ENCODE peak calls at places on chromosomes 12 and 14, in five cellular contexts. One of them, this sample, is unnamed.
A peak's percentile ranks its signal among the peaks of the same experiment; 100 is the strongest.

GRCh38 chr14:20278414-20278813 is 27.3 kb downstream of the TTC5 start:
- DNase-seq in K562: peak; percentile 63
- DNase-seq in A549: no peak
- DNase-seq in GM12878: no peak
- DNase-seq in HepG2: no peak
- DNase-seq in this sample: no peak

GRCh38 chr12:29320295-29321090 is 60.5 kb downstream of the ERGIC2 start:
- DNase-seq in K562: no peak
- DNase-seq in A549: peak; percentile 2
- DNase-seq in GM12878: no peak
- DNase-seq in HepG2: peak; percentile 2
- DNase-seq in this sample: no peak

GRCh38 chr14:105299654-105300541 is 903 bp downstream of the BRF1 start:
- DNase-seq in K562: no peak
- DNase-seq in A549: no peak
- DNase-seq in GM12878: no peak
- DNase-seq in HepG2: no peak
- DNase-seq in this sample: no peak

GRCh38 chr12:123126294-123127144 is 24.4 kb downstream of the PITPNM2 start:
- DNase-seq in K562: peak; percentile 92
- DNase-seq in A549: peak; percentile 94
- DNase-seq in GM12878: no peak
- DNase-seq in HepG2: peak; percentile 83
- DNase-seq in this sample: no peak

GRCh38 chr14:70555890-70556289 is 21.1 kb upstream of the ADAM20 start:
- DNase-seq in K562: no peak
- DNase-seq in A549: no peak
- DNase-seq in GM12878: no peak
- DNase-seq in HepG2: no peak
- DNase-seq in this sample: peak; percentile 76

GRCh38 chr12:1927751-1928351 is 9.4 kb upstream of the CACNA2D4 start:
- DNase-seq in K562: no peak
- DNase-seq in A549: no peak
- DNase-seq in GM12878: no peak
- DNase-seq in HepG2: no peak
- DNase-seq in this sample: no peak

GRCh38 chr14:55438066-55438683 is 2.2 kb downstream of the TBPL2 start:
- DNase-seq in K562: peak; percentile 55
- DNase-seq in A549: peak; percentile 71
- DNase-seq in GM12878: no peak
- DNase-seq in HepG2: peak; percentile 55
- DNase-seq in this sample: peak; percentile 80

GRCh38 chr14:23538785-23539184 is 12.8 kb downstream of the ZFHX2 start:
- DNase-seq in K562: no peak
- DNase-seq in A549: no peak
- DNase-seq in GM12878: no peak
- DNase-seq in HepG2: no peak
- DNase-seq in this sample: peak; percentile 79

GRCh38 chr14:54786816-54787215 is 115.8 kb downstream of the GCH1 start:
- DNase-seq in K562: no peak
- DNase-seq in A549: no peak
- DNase-seq in GM12878: no peak
- DNase-seq in HepG2: no peak
- DNase-seq in this sample: no peak

GRCh38 chr12:85866929-85867776 is 6.9 kb upstream of the NTS start:
- DNase-seq in K562: peak; percentile 10
- DNase-seq in A549: peak; percentile 70
- DNase-seq in GM12878: no peak
- DNase-seq in HepG2: peak; percentile 48
- DNase-seq in this sample: peak; percentile 76

GRCh38 chr12:24948452-24948815 is 467 bp downstream of the BCAT1 start:
- DNase-seq in K562: peak; percentile 48
- DNase-seq in A549: peak; percentile 22
- DNase-seq in GM12878: peak; percentile 73
- DNase-seq in HepG2: no peak
- DNase-seq in this sample: peak; percentile 62

GRCh38 chr12:96396914-96397313 is 3.3 kb downstream of the CDK17 start:
- DNase-seq in K562: no peak
- DNase-seq in A549: no peak
- DNase-seq in GM12878: no peak
- DNase-seq in HepG2: no peak
- DNase-seq in this sample: no peak

GRCh38 chr12:106126441-106127288 is 12.1 kb downstream of the NUAK1 start:
- DNase-seq in K562: no peak
- DNase-seq in A549: peak; percentile 96
- DNase-seq in GM12878: no peak
- DNase-seq in HepG2: peak; percentile 37
- DNase-seq in this sample: no peak

GRCh38 chr14:104099096-104100041 is 13.9 kb downstream of the ASPG start:
- DNase-seq in K562: no peak
- DNase-seq in A549: no peak
- DNase-seq in GM12878: no peak
- DNase-seq in HepG2: no peak
- DNase-seq in this sample: no peak

GRCh38 chr12:94046626-94047410 is 101.6 kb upstream of the PLXNC1 start:
- DNase-seq in K562: no peak
- DNase-seq in A549: no peak
- DNase-seq in GM12878: no peak
- DNase-seq in HepG2: no peak
- DNase-seq in this sample: no peak

GRCh38 chr14:104109731-104110361 is 24.3 kb downstream of the ASPG start:
- DNase-seq in K562: no peak
- DNase-seq in A549: no peak
- DNase-seq in GM12878: no peak
- DNase-seq in HepG2: no peak
- DNase-seq in this sample: no peak

GRCh38 chr12:116690016-116690709 is 47.7 kb downstream of the SPRING1 start:
- DNase-seq in K562: no peak
- DNase-seq in A549: no peak
- DNase-seq in GM12878: no peak
- DNase-seq in HepG2: no peak
- DNase-seq in this sample: no peak

GRCh38 chr14:100587248-100587762 is at the start of gene BEGAIN:
- DNase-seq in K562: no peak
- DNase-seq in A549: no peak
- DNase-seq in GM12878: no peak
- DNase-seq in HepG2: no peak
- DNase-seq in this sample: peak; percentile 38

GRCh38 chr14:32074887-32075572 is 2.1 kb upstream of the ARHGAP5 start:
- DNase-seq in K562: no peak
- DNase-seq in A549: peak; percentile 22
- DNase-seq in GM12878: no peak
- DNase-seq in HepG2: peak; percentile 23
- DNase-seq in this sample: peak; percentile 14

GRCh38 chr14:32073537-32074189 is 3.4 kb upstream of the ARHGAP5 start:
- DNase-seq in K562: peak; percentile 76
- DNase-seq in A549: peak; percentile 87
- DNase-seq in GM12878: peak; percentile 36
- DNase-seq in HepG2: peak; percentile 94
- DNase-seq in this sample: peak; percentile 88

GRCh38 chr14:32070282-32070681 is 6.8 kb upstream of the ARHGAP5 start:
- DNase-seq in K562: no peak
- DNase-seq in A549: no peak
- DNase-seq in GM12878: no peak
- DNase-seq in HepG2: no peak
- DNase-seq in this sample: no peak

GRCh38 chr14:32075636-32076277 is 1.3 kb upstream of the ARHGAP5 start:
- DNase-seq in K562: peak; percentile 23
- DNase-seq in A549: peak; percentile 32
- DNase-seq in GM12878: no peak
- DNase-seq in HepG2: peak; percentile 34
- DNase-seq in this sample: peak; percentile 30

DNA sequence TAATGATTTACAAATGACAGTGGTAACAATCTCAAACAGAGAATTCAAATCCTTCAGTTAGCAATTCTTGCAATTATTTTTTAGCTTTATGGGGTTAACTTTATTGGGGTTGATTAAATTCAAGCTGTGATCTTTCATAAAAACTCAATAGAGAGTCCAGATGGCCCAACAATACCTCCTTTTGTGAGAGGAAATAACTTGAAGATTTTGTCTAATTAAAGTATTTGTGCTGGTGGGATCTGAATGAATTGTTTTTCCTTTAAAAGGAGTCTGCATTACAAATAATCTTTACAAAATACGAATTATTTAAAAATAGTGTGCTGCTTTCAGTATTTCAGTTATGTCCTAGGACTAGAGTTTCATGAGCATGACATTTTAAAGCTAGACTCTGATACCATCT is 4.4 kb upstream of the ARHGAP5 start:
- DNase-seq in K562: no peak
- DNase-seq in A549: no peak
- DNase-seq in GM12878: no peak
- DNase-seq in HepG2: no peak
- DNase-seq in this sample: no peak
- H3K27ac ChIP-seq in K562: no peak overlapping the region
- H3K27ac ChIP-seq in A549: no peak overlapping the region
- H3K27ac ChIP-seq in GM12878: no peak overlapping the region
- H3K27ac ChIP-seq in HepG2: no peak overlapping the region
- H3K27ac ChIP-seq in this sample: no peak overlapping the region

GRCh38 chr14:64704145-64704742 is at the start of gene PLEKHG3:
- DNase-seq in K562: peak; percentile 9
- DNase-seq in A549: peak; percentile 79
- DNase-seq in GM12878: no peak
- DNase-seq in HepG2: peak; percentile 59
- DNase-seq in this sample: peak; percentile 93

GRCh38 chr14:64706552-64707193 is 2.4 kb downstream of the PLEKHG3 start:
- DNase-seq in K562: no peak
- DNase-seq in A549: peak; percentile 43
- DNase-seq in GM12878: no peak
- DNase-seq in HepG2: peak; percentile 87
- DNase-seq in this sample: peak; percentile 65

GRCh38 chr14:64704743-64705405 is 650 bp downstream of the PLEKHG3 start:
- DNase-seq in K562: no peak
- DNase-seq in A549: no peak
- DNase-seq in GM12878: no peak
- DNase-seq in HepG2: no peak
- DNase-seq in this sample: no peak

GRCh38 chr14:64706119-64706465 is 1.9 kb downstream of the PLEKHG3 start:
- DNase-seq in K562: no peak
- DNase-seq in A549: no peak
- DNase-seq in GM12878: no peak
- DNase-seq in HepG2: no peak
- DNase-seq in this sample: no peak

GRCh38 chr14:64705406-64706118 is 1.3 kb downstream of the PLEKHG3 start:
- DNase-seq in K562: no peak
- DNase-seq in A549: no peak
- DNase-seq in GM12878: no peak
- DNase-seq in HepG2: no peak
- DNase-seq in this sample: no peak
- TF ChIP-seq JUNB in K562: no peak
- TF ChIP-seq JUNB in A549: no peak
- TF ChIP-seq JUNB in GM12878: no peak
- TF ChIP-seq JUNB in HepG2: no peak
- TF ChIP-seq JUNB in this sample: no peak

GRCh38 chr12:622420-622819 is 40.8 kb downstream of the NINJ2 start:
- DNase-seq in K562: no peak
- DNase-seq in A549: no peak
- DNase-seq in GM12878: no peak
- DNase-seq in HepG2: no peak
- DNase-seq in this sample: no peak
- H3K27ac ChIP-seq in K562: no peak overlapping the region
- H3K27ac ChIP-seq in A549: peak overlapping the region; percentile 33
- H3K27ac ChIP-seq in GM12878: no peak overlapping the region
- H3K27ac ChIP-seq in HepG2: no peak overlapping the region
- H3K27ac ChIP-seq in this sample: no peak overlapping the region

DNA sequence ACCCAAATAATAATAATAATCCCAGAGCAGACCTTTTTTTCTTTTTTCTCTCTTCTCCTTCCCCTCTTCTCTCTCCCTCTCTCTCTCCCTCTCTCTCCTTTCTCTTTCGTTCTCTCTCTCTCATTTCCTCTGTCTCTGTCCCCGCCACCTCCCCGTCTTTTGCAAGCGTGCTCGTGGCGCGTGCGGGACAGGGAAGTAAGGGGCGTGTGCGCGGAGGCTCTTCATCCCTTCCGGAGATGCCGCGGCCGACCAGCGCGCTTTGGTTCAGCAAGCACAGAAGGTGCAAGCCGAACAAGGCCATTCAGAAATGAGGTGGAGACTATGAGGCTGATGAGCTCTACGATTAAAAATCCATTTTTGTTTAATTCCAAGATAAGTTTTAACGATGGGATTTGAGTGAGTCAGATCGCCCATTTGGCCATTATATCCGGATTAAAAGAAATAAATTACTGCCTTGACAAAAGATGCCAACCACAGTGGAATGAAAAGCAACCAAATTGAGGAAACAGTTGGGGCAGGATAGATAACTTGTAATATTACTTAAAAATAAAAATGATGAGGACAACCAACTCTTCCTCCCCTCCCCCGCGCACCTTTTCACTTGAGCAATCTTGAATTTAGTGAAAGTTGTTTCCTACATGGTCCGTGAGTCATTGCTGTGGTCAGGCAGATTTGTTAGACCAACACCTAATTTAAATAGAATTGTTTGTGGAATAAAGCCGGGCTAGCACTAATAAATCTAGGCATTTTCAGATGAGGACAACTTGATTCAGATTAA is 1.2 kb upstream of the AMIGO2 start:
- DNase-seq in K562: peak; percentile 64
- DNase-seq in A549: peak; percentile 93
- DNase-seq in GM12878: no peak
- DNase-seq in HepG2: no peak
- DNase-seq in this sample: peak; percentile 53
- TF ChIP-seq JUNB in K562: no peak
- TF ChIP-seq JUNB in A549: peak; percentile 73
- TF ChIP-seq JUNB in GM12878: no peak
- TF ChIP-seq JUNB in HepG2: no peak
- TF ChIP-seq JUNB in this sample: no peak

GRCh38 chr14:52949711-52950409 is 990 bp downstream of the FERMT2 start:
- DNase-seq in K562: no peak
- DNase-seq in A549: peak; percentile 48
- DNase-seq in GM12878: no peak
- DNase-seq in HepG2: peak; percentile 44
- DNase-seq in this sample: no peak
- H3K27ac ChIP-seq in K562: no peak overlapping the region
- H3K27ac ChIP-seq in A549: peak overlapping the region; percentile 90
- H3K27ac ChIP-seq in GM12878: no peak overlapping the region
- H3K27ac ChIP-seq in HepG2: peak overlapping the region; percentile 91
- H3K27ac ChIP-seq in this sample: peak overlapping the region; percentile 61

DNA sequence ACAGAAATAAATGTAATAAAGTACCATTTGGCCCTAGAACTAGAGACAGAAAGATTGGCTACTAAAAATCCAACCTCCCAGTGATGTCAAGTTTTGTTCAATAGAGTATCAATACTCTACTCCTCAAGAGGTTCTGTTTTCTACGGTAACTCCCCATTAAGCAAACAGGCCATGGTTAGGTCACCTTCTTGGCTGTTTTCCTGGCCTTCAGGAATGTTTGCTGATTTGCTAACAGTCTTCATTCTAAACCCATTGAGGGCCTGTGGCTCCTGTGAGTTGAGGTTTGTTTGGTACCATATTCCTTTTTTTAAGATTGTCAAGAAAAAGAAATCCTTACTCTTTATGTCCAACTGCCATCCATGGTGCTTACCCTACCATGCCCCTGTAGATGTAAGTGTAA is 1022.0 kb upstream of the TMEM132C start:
- DNase-seq in K562: no peak
- DNase-seq in A549: no peak
- DNase-seq in GM12878: no peak
- DNase-seq in HepG2: no peak
- DNase-seq in this sample: no peak
- TF ChIP-seq JUNB in K562: no peak
- TF ChIP-seq JUNB in A549: no peak
- TF ChIP-seq JUNB in GM12878: no peak
- TF ChIP-seq JUNB in HepG2: no peak
- TF ChIP-seq JUNB in this sample: no peak